ENCODE peak calls at places on chromosomes 1 and 21, in seven cellular contexts. One of them, this sample, is unnamed.

GRCh38 chr1:56146449-56146848 is 432.9 kb downstream of the PLPP3 start:
- ATAC-seq in right lobe of liver: no peak
- ATAC-seq in activated CD8-positive, alpha-beta memory T cell treated with anti-CD3 and anti-CD28 coated beads, Interleukin-2, amount 10 ng/mL, durations not matched to agents 7 days and 5 days: no peak
- ATAC-seq in foreskin keratinocyte: no peak
- ATAC-seq in CD4-positive, CD25-positive, alpha-beta regulatory T cell: no peak
- ATAC-seq in CD8-positive, alpha-beta T cell: no peak
- ATAC-seq in T-helper 17 cell: no peak
- ATAC-seq in this sample: no peak

GRCh38 chr21:33937931-33938339 is 22.3 kb upstream of the ATP5PO start:
- ATAC-seq in right lobe of liver: no peak
- ATAC-seq in activated CD8-positive, alpha-beta memory T cell treated with anti-CD3 and anti-CD28 coated beads, Interleukin-2, amount 10 ng/mL, durations not matched to agents 7 days and 5 days: peak
- ATAC-seq in foreskin keratinocyte: no peak
- ATAC-seq in CD4-positive, CD25-positive, alpha-beta regulatory T cell: peak
- ATAC-seq in CD8-positive, alpha-beta T cell: peak
- ATAC-seq in T-helper 17 cell: peak
- ATAC-seq in this sample: no peak

GRCh38 chr1:41888756-41889155 is 30.0 kb downstream of the HIVEP3 start:
- ATAC-seq in right lobe of liver: no peak
- ATAC-seq in activated CD8-positive, alpha-beta memory T cell treated with anti-CD3 and anti-CD28 coated beads, Interleukin-2, amount 10 ng/mL, durations not matched to agents 7 days and 5 days: no peak
- ATAC-seq in foreskin keratinocyte: no peak
- ATAC-seq in CD4-positive, CD25-positive, alpha-beta regulatory T cell: no peak
- ATAC-seq in CD8-positive, alpha-beta T cell: no peak
- ATAC-seq in T-helper 17 cell: no peak
- ATAC-seq in this sample: no peak

GRCh38 chr1:116133696-116134095 is 22.5 kb downstream of the MAB21L3 start:
- ATAC-seq in right lobe of liver: no peak
- ATAC-seq in activated CD8-positive, alpha-beta memory T cell treated with anti-CD3 and anti-CD28 coated beads, Interleukin-2, amount 10 ng/mL, durations not matched to agents 7 days and 5 days: no peak
- ATAC-seq in foreskin keratinocyte: no peak
- ATAC-seq in CD4-positive, CD25-positive, alpha-beta regulatory T cell: no peak
- ATAC-seq in CD8-positive, alpha-beta T cell: no peak
- ATAC-seq in T-helper 17 cell: no peak
- ATAC-seq in this sample: no peak

GRCh38 chr1:84330125-84330984 is 28.8 kb downstream of the SAMD13 start:
- ATAC-seq in right lobe of liver: no peak
- ATAC-seq in activated CD8-positive, alpha-beta memory T cell treated with anti-CD3 and anti-CD28 coated beads, Interleukin-2, amount 10 ng/mL, durations not matched to agents 7 days and 5 days: no peak
- ATAC-seq in foreskin keratinocyte: no peak
- ATAC-seq in CD4-positive, CD25-positive, alpha-beta regulatory T cell: no peak
- ATAC-seq in CD8-positive, alpha-beta T cell: no peak
- ATAC-seq in T-helper 17 cell: no peak
- ATAC-seq in this sample: no peak

GRCh38 chr1:58895559-58896135 is 111.8 kb upstream of the JUN start:
- ATAC-seq in right lobe of liver: peak
- ATAC-seq in activated CD8-positive, alpha-beta memory T cell treated with anti-CD3 and anti-CD28 coated beads, Interleukin-2, amount 10 ng/mL, durations not matched to agents 7 days and 5 days: peak
- ATAC-seq in foreskin keratinocyte: peak
- ATAC-seq in CD4-positive, CD25-positive, alpha-beta regulatory T cell: no peak
- ATAC-seq in CD8-positive, alpha-beta T cell: no peak
- ATAC-seq in T-helper 17 cell: no peak
- ATAC-seq in this sample: no peak

GRCh38 chr1:54299037-54299436 is 99.1 kb downstream of the MRPL37 start:
- ATAC-seq in right lobe of liver: no peak
- ATAC-seq in activated CD8-positive, alpha-beta memory T cell treated with anti-CD3 and anti-CD28 coated beads, Interleukin-2, amount 10 ng/mL, durations not matched to agents 7 days and 5 days: no peak
- ATAC-seq in foreskin keratinocyte: peak
- ATAC-seq in CD4-positive, CD25-positive, alpha-beta regulatory T cell: no peak
- ATAC-seq in CD8-positive, alpha-beta T cell: no peak
- ATAC-seq in T-helper 17 cell: no peak
- ATAC-seq in this sample: peak

GRCh38 chr1:223667484-223668182 is 2.1 kb upstream of the CAPN8 start:
- ATAC-seq in right lobe of liver: no peak
- ATAC-seq in activated CD8-positive, alpha-beta memory T cell treated with anti-CD3 and anti-CD28 coated beads, Interleukin-2, amount 10 ng/mL, durations not matched to agents 7 days and 5 days: no peak
- ATAC-seq in foreskin keratinocyte: no peak
- ATAC-seq in CD4-positive, CD25-positive, alpha-beta regulatory T cell: no peak
- ATAC-seq in CD8-positive, alpha-beta T cell: no peak
- ATAC-seq in T-helper 17 cell: no peak
- ATAC-seq in this sample: no peak

GRCh38 chr1:32247452-32247851 is 430 bp downstream of the FAM167B start:
- ATAC-seq in right lobe of liver: no peak
- ATAC-seq in activated CD8-positive, alpha-beta memory T cell treated with anti-CD3 and anti-CD28 coated beads, Interleukin-2, amount 10 ng/mL, durations not matched to agents 7 days and 5 days: no peak
- ATAC-seq in foreskin keratinocyte: no peak
- ATAC-seq in CD4-positive, CD25-positive, alpha-beta regulatory T cell: no peak
- ATAC-seq in CD8-positive, alpha-beta T cell: no peak
- ATAC-seq in T-helper 17 cell: no peak
- ATAC-seq in this sample: no peak

GRCh38 chr1:2632051-2632430 is 775 bp downstream of the MMEL1 start:
- ATAC-seq in right lobe of liver: no peak
- ATAC-seq in activated CD8-positive, alpha-beta memory T cell treated with anti-CD3 and anti-CD28 coated beads, Interleukin-2, amount 10 ng/mL, durations not matched to agents 7 days and 5 days: no peak
- ATAC-seq in foreskin keratinocyte: no peak
- ATAC-seq in CD4-positive, CD25-positive, alpha-beta regulatory T cell: no peak
- ATAC-seq in CD8-positive, alpha-beta T cell: no peak
- ATAC-seq in T-helper 17 cell: no peak
- ATAC-seq in this sample: no peak

GRCh38 chr21:35528109-35529042 is 479.3 kb upstream of the RUNX1 start:
- ATAC-seq in right lobe of liver: peak
- ATAC-seq in activated CD8-positive, alpha-beta memory T cell treated with anti-CD3 and anti-CD28 coated beads, Interleukin-2, amount 10 ng/mL, durations not matched to agents 7 days and 5 days: peak
- ATAC-seq in foreskin keratinocyte: peak
- ATAC-seq in CD4-positive, CD25-positive, alpha-beta regulatory T cell: peak
- ATAC-seq in CD8-positive, alpha-beta T cell: peak
- ATAC-seq in T-helper 17 cell: peak
- ATAC-seq in this sample: peak

GRCh38 chr21:36747114-36747814 is 48.3 kb downstream of the SIM2 start:
- ATAC-seq in right lobe of liver: peak
- ATAC-seq in activated CD8-positive, alpha-beta memory T cell treated with anti-CD3 and anti-CD28 coated beads, Interleukin-2, amount 10 ng/mL, durations not matched to agents 7 days and 5 days: no peak
- ATAC-seq in foreskin keratinocyte: peak
- ATAC-seq in CD4-positive, CD25-positive, alpha-beta regulatory T cell: no peak
- ATAC-seq in CD8-positive, alpha-beta T cell: no peak
- ATAC-seq in T-helper 17 cell: no peak
- ATAC-seq in this sample: no peak

This sample was measured in esophagus mucosa.